ENCODE peak calls at places on chromosomes 4 and X, in seven cellular contexts. One of them, this sample, is unnamed.

GRCh38 chr4:133149932-133150642 is 993 bp downstream of the PCDH10 start:
- DNase-seq in activated CD8-positive, alpha-beta memory T cell treated with anti-CD3 and anti-CD28 coated beads for 1 hour: no peak
- DNase-seq in fibroblast of pulmonary artery: peak; percentile 41
- DNase-seq in fibroblast of lung: peak; percentile 13
- DNase-seq in A549: no peak
- DNase-seq in GM04504: no peak
- DNase-seq in ACHN: no peak
- DNase-seq in this sample: no peak

GRCh38 chrX:17736478-17736855 is 826 bp upstream of the SCML1 start:
- DNase-seq in A549: no peak
- DNase-seq in fibroblast of pulmonary artery: no peak
- DNase-seq in GM04504: no peak
- DNase-seq in fibroblast of lung: no peak
- DNase-seq in ACHN: no peak
- DNase-seq in activated CD8-positive, alpha-beta memory T cell treated with anti-CD3 and anti-CD28 coated beads for 1 hour: no peak
- DNase-seq in this sample: no peak

GRCh38 chr4:3481113-3481531 is 18.0 kb downstream of the DOK7 start:
- DNase-seq in fibroblast of lung: no peak
- DNase-seq in activated CD8-positive, alpha-beta memory T cell treated with anti-CD3 and anti-CD28 coated beads for 1 hour: no peak
- DNase-seq in ACHN: no peak
- DNase-seq in GM04504: no peak
- DNase-seq in fibroblast of pulmonary artery: no peak
- DNase-seq in A549: no peak
- DNase-seq in this sample: no peak

GRCh38 chr4:110742148-110742547 is 119.3 kb upstream of the PITX2 start:
- DNase-seq in fibroblast of pulmonary artery: no peak
- DNase-seq in A549: no peak
- DNase-seq in fibroblast of lung: no peak
- DNase-seq in GM04504: no peak
- DNase-seq in ACHN: no peak
- DNase-seq in activated CD8-positive, alpha-beta memory T cell treated with anti-CD3 and anti-CD28 coated beads for 1 hour: no peak
- DNase-seq in this sample: no peak

GRCh38 chrX:37349131-37350033 is at the start of gene PRRG1:
- DNase-seq in activated CD8-positive, alpha-beta memory T cell treated with anti-CD3 and anti-CD28 coated beads for 1 hour: no peak
- DNase-seq in ACHN: peak; percentile 77
- DNase-seq in A549: peak; percentile 42
- DNase-seq in GM04504: peak; percentile 52
- DNase-seq in fibroblast of pulmonary artery: peak; percentile 85
- DNase-seq in fibroblast of lung: peak; percentile 85
- DNase-seq in this sample: no peak

GRCh38 chr4:109977854-109978501 is 65.3 kb downstream of the EGF start:
- DNase-seq in ACHN: peak; percentile 51
- DNase-seq in fibroblast of pulmonary artery: peak; percentile 68
- DNase-seq in GM04504: no peak
- DNase-seq in activated CD8-positive, alpha-beta memory T cell treated with anti-CD3 and anti-CD28 coated beads for 1 hour: no peak
- DNase-seq in fibroblast of lung: peak; percentile 65
- DNase-seq in A549: peak; percentile 10
- DNase-seq in this sample: no peak

GRCh38 chr4:87521757-87522374 is 7.3 kb downstream of the SPARCL1 start:
- DNase-seq in ACHN: no peak
- DNase-seq in A549: no peak
- DNase-seq in fibroblast of lung: peak; percentile 65
- DNase-seq in GM04504: no peak
- DNase-seq in fibroblast of pulmonary artery: peak; percentile 48
- DNase-seq in activated CD8-positive, alpha-beta memory T cell treated with anti-CD3 and anti-CD28 coated beads for 1 hour: no peak
- DNase-seq in this sample: no peak

GRCh38 chr4:3529363-3529762 is 2.9 kb downstream of the LRPAP1 start:
- DNase-seq in ACHN: no peak
- DNase-seq in GM04504: no peak
- DNase-seq in fibroblast of pulmonary artery: peak; percentile 16
- DNase-seq in activated CD8-positive, alpha-beta memory T cell treated with anti-CD3 and anti-CD28 coated beads for 1 hour: no peak
- DNase-seq in A549: no peak
- DNase-seq in fibroblast of lung: no peak
- DNase-seq in this sample: no peak

GRCh38 chrX:8748855-8749254 is 16.9 kb upstream of the ANOS1 start:
- DNase-seq in fibroblast of pulmonary artery: peak; percentile 52
- DNase-seq in activated CD8-positive, alpha-beta memory T cell treated with anti-CD3 and anti-CD28 coated beads for 1 hour: no peak
- DNase-seq in GM04504: no peak
- DNase-seq in ACHN: peak; percentile 39
- DNase-seq in A549: peak; percentile 43
- DNase-seq in fibroblast of lung: peak; percentile 54
- DNase-seq in this sample: no peak

GRCh38 chr4:171846232-171846631 is 33.0 kb downstream of the GALNTL6 start:
- DNase-seq in fibroblast of lung: peak; percentile 0
- DNase-seq in A549: no peak
- DNase-seq in GM04504: peak; percentile 32
- DNase-seq in fibroblast of pulmonary artery: peak; percentile 51
- DNase-seq in ACHN: peak; percentile 65
- DNase-seq in activated CD8-positive, alpha-beta memory T cell treated with anti-CD3 and anti-CD28 coated beads for 1 hour: no peak
- DNase-seq in this sample: peak; percentile 17

GRCh38 chr4:8015512-8015911 is 75.9 kb upstream of the AFAP1 start:
- DNase-seq in GM04504: no peak
- DNase-seq in activated CD8-positive, alpha-beta memory T cell treated with anti-CD3 and anti-CD28 coated beads for 1 hour: no peak
- DNase-seq in fibroblast of lung: no peak
- DNase-seq in fibroblast of pulmonary artery: peak; percentile 21
- DNase-seq in A549: peak; percentile 46
- DNase-seq in ACHN: no peak
- DNase-seq in this sample: no peak

GRCh38 chrX:151174581-151175282 is 1.7 kb upstream of the GPR50 start:
- DNase-seq in fibroblast of lung: no peak
- DNase-seq in ACHN: no peak
- DNase-seq in A549: no peak
- DNase-seq in GM04504: no peak
- DNase-seq in activated CD8-positive, alpha-beta memory T cell treated with anti-CD3 and anti-CD28 coated beads for 1 hour: no peak
- DNase-seq in fibroblast of pulmonary artery: no peak
- DNase-seq in this sample: no peak

GRCh38 chr4:147453561-147454141 is 27.2 kb upstream of the EDNRA start:
- DNase-seq in fibroblast of pulmonary artery: peak; percentile 96
- DNase-seq in ACHN: no peak
- DNase-seq in GM04504: no peak
- DNase-seq in activated CD8-positive, alpha-beta memory T cell treated with anti-CD3 and anti-CD28 coated beads for 1 hour: no peak
- DNase-seq in A549: no peak
- DNase-seq in fibroblast of lung: peak; percentile 86
- DNase-seq in this sample: no peak

GRCh38 chr4:94472056-94472826 is 20.5 kb downstream of the PDLIM5 start:
- DNase-seq in A549: no peak
- DNase-seq in fibroblast of lung: peak; percentile 60
- DNase-seq in ACHN: no peak
- DNase-seq in activated CD8-positive, alpha-beta memory T cell treated with anti-CD3 and anti-CD28 coated beads for 1 hour: no peak
- DNase-seq in fibroblast of pulmonary artery: peak; percentile 82
- DNase-seq in GM04504: peak; percentile 74
- DNase-seq in this sample: peak; percentile 54

GRCh38 chrX:5876984-5877655 is 351.5 kb downstream of the NLGN4X start:
- DNase-seq in A549: peak; percentile 0
- DNase-seq in fibroblast of lung: no peak
- DNase-seq in activated CD8-positive, alpha-beta memory T cell treated with anti-CD3 and anti-CD28 coated beads for 1 hour: no peak
- DNase-seq in GM04504: no peak
- DNase-seq in fibroblast of pulmonary artery: no peak
- DNase-seq in ACHN: peak; percentile 9
- DNase-seq in this sample: no peak

GRCh38 chr4:44319129-44319528 is 129.5 kb downstream of the KCTD8 start:
- DNase-seq in ACHN: no peak
- DNase-seq in A549: no peak
- DNase-seq in GM04504: no peak
- DNase-seq in fibroblast of pulmonary artery: no peak
- DNase-seq in fibroblast of lung: no peak
- DNase-seq in activated CD8-positive, alpha-beta memory T cell treated with anti-CD3 and anti-CD28 coated beads for 1 hour: no peak
- DNase-seq in this sample: no peak

GRCh38 chr4:39942507-39942906 is 35.2 kb downstream of the PDS5A start:
- DNase-seq in A549: no peak
- DNase-seq in fibroblast of lung: no peak
- DNase-seq in GM04504: no peak
- DNase-seq in ACHN: no peak
- DNase-seq in fibroblast of pulmonary artery: no peak
- DNase-seq in activated CD8-positive, alpha-beta memory T cell treated with anti-CD3 and anti-CD28 coated beads for 1 hour: no peak
- DNase-seq in this sample: no peak

GRCh38 chrX:148885203-148885602 is 384.8 kb downstream of the AFF2 start:
- DNase-seq in activated CD8-positive, alpha-beta memory T cell treated with anti-CD3 and anti-CD28 coated beads for 1 hour: no peak
- DNase-seq in GM04504: no peak
- DNase-seq in ACHN: no peak
- DNase-seq in fibroblast of pulmonary artery: no peak
- DNase-seq in A549: no peak
- DNase-seq in fibroblast of lung: no peak
- DNase-seq in this sample: no peak

GRCh38 chrX:100829730-100830129 is 9.5 kb downstream of the CSTF2 start:
- DNase-seq in fibroblast of lung: peak; percentile 1
- DNase-seq in activated CD8-positive, alpha-beta memory T cell treated with anti-CD3 and anti-CD28 coated beads for 1 hour: no peak
- DNase-seq in GM04504: no peak
- DNase-seq in fibroblast of pulmonary artery: peak; percentile 73
- DNase-seq in A549: no peak
- DNase-seq in ACHN: peak; percentile 3
- DNase-seq in this sample: peak; percentile 2

GRCh38 chr4:120071192-120071795 is 4.6 kb upstream of the MAD2L1 start:
- DNase-seq in fibroblast of pulmonary artery: peak; percentile 83
- DNase-seq in GM04504: peak; percentile 32
- DNase-seq in activated CD8-positive, alpha-beta memory T cell treated with anti-CD3 and anti-CD28 coated beads for 1 hour: no peak
- DNase-seq in ACHN: peak; percentile 65
- DNase-seq in A549: peak; percentile 11
- DNase-seq in fibroblast of lung: peak; percentile 88
- DNase-seq in this sample: no peak

GRCh38 chr4:155819066-155819465 is 47.0 kb downstream of the ASIC5 start:
- DNase-seq in A549: no peak
- DNase-seq in GM04504: no peak
- DNase-seq in ACHN: no peak
- DNase-seq in fibroblast of pulmonary artery: peak; percentile 46
- DNase-seq in activated CD8-positive, alpha-beta memory T cell treated with anti-CD3 and anti-CD28 coated beads for 1 hour: no peak
- DNase-seq in fibroblast of lung: peak; percentile 80
- DNase-seq in this sample: no peak

GRCh38 chrX:122586831-122587230 is 597.2 kb upstream of the GRIA3 start:
- DNase-seq in activated CD8-positive, alpha-beta memory T cell treated with anti-CD3 and anti-CD28 coated beads for 1 hour: no peak
- DNase-seq in GM04504: no peak
- DNase-seq in fibroblast of lung: no peak
- DNase-seq in A549: no peak
- DNase-seq in ACHN: no peak
- DNase-seq in fibroblast of pulmonary artery: peak; percentile 0
- DNase-seq in this sample: no peak

GRCh38 chrX:40108084-40108958 is 10.6 kb upstream of the BCOR start:
- DNase-seq in ACHN: peak; percentile 65
- DNase-seq in fibroblast of lung: peak; percentile 61
- DNase-seq in GM04504: no peak
- DNase-seq in activated CD8-positive, alpha-beta memory T cell treated with anti-CD3 and anti-CD28 coated beads for 1 hour: no peak
- DNase-seq in fibroblast of pulmonary artery: no peak
- DNase-seq in A549: peak; percentile 57
- DNase-seq in this sample: no peak

GRCh38 chr4:4862665-4863482 is 3.4 kb downstream of the MSX1 start:
- DNase-seq in GM04504: no peak
- DNase-seq in fibroblast of lung: no peak
- DNase-seq in A549: no peak
- DNase-seq in ACHN: no peak
- DNase-seq in activated CD8-positive, alpha-beta memory T cell treated with anti-CD3 and anti-CD28 coated beads for 1 hour: no peak
- DNase-seq in fibroblast of pulmonary artery: no peak
- DNase-seq in this sample: no peak

GRCh38 chr4:147362868-147363440 is 117.9 kb upstream of the EDNRA start:
- DNase-seq in activated CD8-positive, alpha-beta memory T cell treated with anti-CD3 and anti-CD28 coated beads for 1 hour: no peak
- DNase-seq in ACHN: no peak
- DNase-seq in fibroblast of lung: peak; percentile 96
- DNase-seq in fibroblast of pulmonary artery: peak; percentile 90
- DNase-seq in GM04504: no peak
- DNase-seq in A549: no peak
- DNase-seq in this sample: no peak

GRCh38 chr4:186770446-186771175 is 47.0 kb upstream of the FAT1 start:
- DNase-seq in fibroblast of lung: peak; percentile 70
- DNase-seq in activated CD8-positive, alpha-beta memory T cell treated with anti-CD3 and anti-CD28 coated beads for 1 hour: no peak
- DNase-seq in fibroblast of pulmonary artery: peak; percentile 76
- DNase-seq in GM04504: peak; percentile 44
- DNase-seq in ACHN: peak; percentile 61
- DNase-seq in A549: no peak
- DNase-seq in this sample: peak; percentile 63

GRCh38 chr4:159374749-159375535 is 272.1 kb downstream of the RAPGEF2 start:
- DNase-seq in activated CD8-positive, alpha-beta memory T cell treated with anti-CD3 and anti-CD28 coated beads for 1 hour: no peak
- DNase-seq in ACHN: no peak
- DNase-seq in fibroblast of pulmonary artery: peak; percentile 64
- DNase-seq in fibroblast of lung: peak; percentile 65
- DNase-seq in A549: no peak
- DNase-seq in GM04504: no peak
- DNase-seq in this sample: peak; percentile 67

GRCh38 chr4:106497271-106497670 is 128.7 kb upstream of the GIMD1 start:
- DNase-seq in fibroblast of lung: no peak
- DNase-seq in activated CD8-positive, alpha-beta memory T cell treated with anti-CD3 and anti-CD28 coated beads for 1 hour: no peak
- DNase-seq in GM04504: no peak
- DNase-seq in A549: no peak
- DNase-seq in fibroblast of pulmonary artery: no peak
- DNase-seq in ACHN: no peak
- DNase-seq in this sample: no peak

GRCh38 chr4:26204249-26204825 is 116.5 kb upstream of the RBPJ start:
- DNase-seq in GM04504: no peak
- DNase-seq in fibroblast of lung: no peak
- DNase-seq in ACHN: no peak
- DNase-seq in A549: no peak
- DNase-seq in fibroblast of pulmonary artery: no peak
- DNase-seq in activated CD8-positive, alpha-beta memory T cell treated with anti-CD3 and anti-CD28 coated beads for 1 hour: no peak
- DNase-seq in this sample: no peak

GRCh38 chr4:144176476-144176875 is 36.0 kb upstream of the GYPA start:
- DNase-seq in fibroblast of pulmonary artery: peak; percentile 15
- DNase-seq in ACHN: no peak
- DNase-seq in GM04504: no peak
- DNase-seq in fibroblast of lung: peak; percentile 24
- DNase-seq in A549: no peak
- DNase-seq in activated CD8-positive, alpha-beta memory T cell treated with anti-CD3 and anti-CD28 coated beads for 1 hour: no peak
- DNase-seq in this sample: no peak

GRCh38 chr4:122539861-122540465 is 80.9 kb downstream of the IL21 start:
- DNase-seq in activated CD8-positive, alpha-beta memory T cell treated with anti-CD3 and anti-CD28 coated beads for 1 hour: no peak
- DNase-seq in fibroblast of lung: no peak
- DNase-seq in A549: no peak
- DNase-seq in ACHN: peak; percentile 8
- DNase-seq in GM04504: no peak
- DNase-seq in fibroblast of pulmonary artery: no peak
- DNase-seq in this sample: no peak

This sample was measured in AG04449.